ENCODE peak calls at places on chromosomes 13 and 19, in ten cellular contexts. D is heart left ventricle, P is uterus, S is body of pancreas, B is adrenal gland, M is breast epithelium, K is tibial nerve, O is right lobe of liver, X is suprapubic skin, I is H1. F is an unnamed sample.

GRCh38 chr13:106836186-106836802 is 268.4 kb upstream of the ARGLU1 start:
- DNase-seq in S (no peak), O (no peak), B (no peak), X (no peak), M (no peak), I (no peak), P (no peak), D (no peak), K (no peak), F (no peak)

GRCh38 chr13:114173261-114173660 is 5.8 kb upstream of the CFAP97D2 start:
- DNase-seq in K (no peak), O (no peak), P (no peak), I (no peak), S (no peak), B (no peak), D (no peak), X (no peak), M (no peak), F (no peak)

GRCh38 chr13:90968510-90968909 is 379.0 kb upstream of the MIR17HG start:
- DNase-seq in I (peak), O (no peak), S (peak), X (no peak), K (no peak), P (no peak), M (no peak), B (no peak), D (no peak), F (no peak)

GRCh38 chr19:30784850-30785459 is 412.8 kb downstream of the ZNF536 start:
- DNase-seq in M (no peak), X (peak), I (peak), B (peak), S (peak), K (peak), D (peak), O (peak), P (peak), F (peak)

GRCh38 chr19:18859676-18860301 is 28.0 kb downstream of the UPF1 start:
- DNase-seq in O (no peak), I (no peak), S (no peak), X (no peak), B (peak), K (no peak), D (no peak), P (peak), M (no peak), F (no peak)

GRCh38 chr13:99393791-99394735 is 86.9 kb upstream of the GPR183 start:
- DNase-seq in P (no peak), S (no peak), M (no peak), I (no peak), K (no peak), D (no peak), B (no peak), X (no peak), O (no peak), F (no peak)

GRCh38 chr19:52535831-52536800 is 8.6 kb downstream of the ZNF808 start:
- DNase-seq in D (peak), O (peak), B (peak), P (peak), I (peak), K (peak), X (peak), S (peak), M (peak), F (peak)

GRCh38 chr13:49524740-49525501 is 29.2 kb downstream of the PHF11 start:
- DNase-seq in K (no peak), S (no peak), X (no peak), P (no peak), M (no peak), O (no peak), D (no peak), B (no peak), I (no peak), F (no peak)

GRCh38 chr13:99005609-99006008 is 27.7 kb upstream of the DOCK9 start:
- DNase-seq in X (no peak), S (no peak), B (no peak), I (no peak), O (no peak), P (no peak), M (no peak), K (no peak), D (no peak), F (no peak)

GRCh38 chr13:96403241-96403640 is 313.3 kb downstream of the HS6ST3 start:
- DNase-seq in S (no peak), O (no peak), D (no peak), I (no peak), X (no peak), P (no peak), K (no peak), M (no peak), B (no peak), F (no peak)

GRCh38 chr13:95153647-95154405 is 147.4 kb downstream of the ABCC4 start:
- DNase-seq in K (no peak), P (no peak), X (no peak), O (no peak), M (no peak), D (no peak), B (no peak), S (no peak), I (no peak), F (no peak)

GRCh38 chr13:51737609-51738008 is 66.4 kb downstream of the DHRS12 start:
- DNase-seq in B (no peak), M (no peak), P (no peak), X (no peak), D (no peak), I (no peak), O (no peak), S (no peak), K (no peak), F (no peak)

GRCh38 chr13:98909016-98909415 is 68.8 kb downstream of the DOCK9 start:
- DNase-seq in X (no peak), O (no peak), M (no peak), D (no peak), K (no peak), S (no peak), I (no peak), P (no peak), B (no peak), F (no peak)

DNA sequence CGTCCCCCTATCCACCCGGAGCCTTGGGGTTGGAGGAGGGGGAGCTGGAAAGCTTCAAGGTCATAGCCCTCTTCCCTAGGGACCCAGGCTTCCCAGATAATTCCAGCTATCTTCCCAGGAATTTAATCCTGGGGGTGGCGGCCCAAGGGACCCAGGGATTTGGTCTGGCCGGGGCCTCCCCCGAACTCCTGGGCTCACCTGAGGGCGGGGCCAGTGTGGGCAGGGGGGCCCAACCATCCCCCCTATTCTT is 1.3 kb downstream of the VASP start:
- DNase-seq in K (no peak), B (no peak), D (no peak), S (no peak), M (no peak), I (no peak), O (no peak), P (no peak), X (no peak), F (no peak)
- TF ChIP-seq POLR2A in K (no peak), B (no peak), D (no peak), S (no peak), M (no peak), I (no peak), O (no peak), P (no peak), X (no peak), F (no peak)

GRCh38 chr19:6590458-6591319 is at the start of gene CD70:
- DNase-seq in X (no peak), P (no peak), S (no peak), I (peak), D (no peak), B (no peak), O (no peak), K (no peak), M (no peak), F (no peak)
- TF ChIP-seq POLR2A in X (no peak), P (no peak), S (no peak), I (no peak), D (no peak), B (no peak), O (no peak), K (no peak), M (no peak), F (peak)

GRCh38 chr19:58513694-58514563 is 2.1 kb upstream of the SLC27A5 start:
- DNase-seq in K (peak), O (peak), P (peak), B (peak), S (peak), D (peak), I (peak), X (peak), M (peak), F (peak)
- TF ChIP-seq POLR2A in K (no peak), O (peak), P (peak), B (peak), S (peak), D (no peak), I (peak), X (no peak), M (no peak), F (peak)

GRCh38 chr19:23071087-23071511 is 45.7 kb upstream of the ZNF730 start:
- DNase-seq in P (no peak), K (no peak), D (peak), M (no peak), I (no peak), S (peak), X (no peak), O (peak), B (peak), F (no peak)

GRCh38 chr19:23070353-23070781 is 46.5 kb upstream of the ZNF730 start:
- DNase-seq in X (peak), I (peak), M (no peak), O (no peak), P (peak), B (peak), S (peak), K (no peak), D (peak), F (peak)

GRCh38 chr19:23075031-23075733 is 41.6 kb upstream of the ZNF730 start:
- DNase-seq in P (peak), S (peak), D (peak), O (peak), X (peak), K (no peak), M (no peak), I (peak), B (peak), F (peak)
- TF ChIP-seq POLR2A in P (no peak), S (no peak), D (no peak), O (no peak), X (no peak), K (no peak), M (no peak), I (peak), B (no peak), F (peak)

F was measured in erythroblast.